ENCODE peak calls at places on chromosomes 12 and 14, in nine cellular contexts. F is suprapubic skin, K is HepG2, W is sigmoid colon, Q is endothelial cell of umbilical vein, J is K562, E is transverse colon, V is upper lobe of left lung, C is SK-N-SH. P is an unnamed sample. For H3K4me1, the result is how much of the 10 kb centered on the place peaks cover.

GRCh38 chr12:44459569-44459968 is 416.5 kb downstream of the NELL2 start:
- DNase-seq in W (no peak), E (no peak), K (no peak), F (no peak), V (no peak), C (no peak), J (no peak), Q (no peak), P (no peak)

GRCh38 chr12:131639270-131639940 is 71.5 kb upstream of the SFSWAP start:
- DNase-seq in F (no peak), K (no peak), Q (no peak), J (no peak), W (no peak), C (peak), E (no peak), V (no peak), P (no peak)

GRCh38 chr12:50242751-50243191 is 40.5 kb downstream of the LIMA1 start:
- DNase-seq in E (no peak), F (no peak), K (no peak), Q (no peak), W (no peak), V (no peak), J (no peak), C (no peak), P (no peak)

GRCh38 chr12:132541200-132541599 is 51.2 kb downstream of the FBRSL1 start:
- DNase-seq in E (no peak), C (no peak), K (no peak), W (no peak), J (no peak), V (no peak), Q (no peak), F (no peak), P (no peak)

GRCh38 chr12:71303199-71303598 is 136.4 kb upstream of the LGR5 start:
- DNase-seq in C (no peak), J (no peak), K (no peak), E (no peak), V (no peak), F (no peak), W (no peak), Q (no peak), P (no peak)

GRCh38 chr14:65783576-65783975 is 371.0 kb downstream of the FUT8 start:
- DNase-seq in C (no peak), E (no peak), F (no peak), W (no peak), V (no peak), K (no peak), Q (no peak), J (no peak), P (no peak)

GRCh38 chr12:41122894-41123293 is 65.2 kb upstream of the PDZRN4 start:
- DNase-seq in W (peak), K (no peak), J (no peak), Q (no peak), C (no peak), F (no peak), V (no peak), E (no peak), P (no peak)

GRCh38 chr14:75519394-75519793 is 2.9 kb upstream of the BATF start:
- DNase-seq in K (no peak), F (no peak), W (no peak), E (no peak), C (no peak), J (no peak), V (no peak), Q (no peak), P (no peak)

GRCh38 chr14:73241481-73242165 is 4.3 kb downstream of the PAPLN start:
- DNase-seq in J (no peak), F (peak), W (peak), K (no peak), V (peak), E (no peak), C (peak), Q (no peak), P (peak)

GRCh38 chr12:61694214-61694613 is 566.0 kb upstream of the USP15 start:
- DNase-seq in E (no peak), K (no peak), F (no peak), W (no peak), J (no peak), V (no peak), C (no peak), Q (no peak), P (no peak)

GRCh38 chr14:60705100-60705499 is 19.1 kb downstream of the SIX4 start:
- DNase-seq in Q (no peak), K (no peak), J (no peak), W (no peak), E (no peak), V (no peak), F (no peak), C (no peak), P (no peak)

GRCh38 chr14:105600939-105601359 is 74.6 kb downstream of the TMEM121 start:
- DNase-seq in C (no peak), J (no peak), F (no peak), E (no peak), K (no peak), Q (no peak), W (no peak), V (no peak), P (no peak)

GRCh38 chr12:63815482-63815852 is 29.0 kb upstream of the SRGAP1 start:
- DNase-seq in K (no peak), E (no peak), J (no peak), F (no peak), W (no peak), Q (no peak), V (no peak), C (no peak), P (no peak)

GRCh38 chr14:30610719-30611388 is 11.3 kb upstream of the SCFD1 start:
- DNase-seq in W (peak), F (no peak), J (peak), E (peak), C (peak), Q (peak), V (peak), K (peak), P (no peak)

GRCh38 chr14:104138891-104139459 is 588 bp downstream of the KIF26A start:
- DNase-seq in E (no peak), W (peak), F (peak), V (no peak), Q (no peak), K (no peak), J (no peak), C (no peak), P (no peak)

GRCh38 chr12:96308881-96309280 is 91.4 kb downstream of the CDK17 start:
- DNase-seq in E (no peak), C (no peak), W (no peak), V (no peak), F (no peak), J (no peak), Q (no peak), K (no peak), P (no peak)

GRCh38 chr14:49945448-49946319 is 52.8 kb downstream of the ARF6 start:
- DNase-seq in J (no peak), K (no peak), F (no peak), V (no peak), E (no peak), W (no peak), Q (no peak), C (no peak), P (no peak)

GRCh38 chr14:94341654-94342333 is 18.7 kb upstream of the SERPINA6 start:
- DNase-seq in W (no peak), J (no peak), V (peak), E (no peak), F (no peak), Q (no peak), C (no peak), K (no peak), P (no peak)

GRCh38 chr14:102875652-102876051 is 46.8 kb upstream of the AMN start:
- DNase-seq in E (no peak), V (no peak), F (no peak), J (no peak), W (no peak), Q (peak), K (no peak), C (no peak), P (no peak)

GRCh38 chr12:106170285-106170684 is 31.5 kb upstream of the NUAK1 start:
- DNase-seq in K (no peak), V (no peak), J (no peak), C (no peak), F (no peak), W (no peak), Q (no peak), E (no peak), P (no peak)

GRCh38 chr12:132356686-132357622 is 27.6 kb upstream of the GALNT9 start:
- DNase-seq in W (peak), J (peak), F (no peak), E (peak), Q (peak), C (no peak), K (no peak), V (no peak), P (no peak)

GRCh38 chr12:53011889-53012288 is 5.6 kb downstream of the EIF4B start:
- DNase-seq in J (no peak), K (peak), E (no peak), W (no peak), C (no peak), F (no peak), Q (no peak), V (no peak), P (no peak)
- H3K4me1 ChIP-seq in J (under half), K (half or more), E (under half), W (half or more), C (under half), F (half or more), Q (under half), V (under half), P (under half)

GRCh38 chr14:67735361-67735921 is 33.8 kb downstream of the RDH12 start:
- DNase-seq in C (no peak), E (no peak), Q (peak), F (no peak), W (no peak), K (no peak), J (no peak), V (no peak), P (no peak)
- TF ChIP-seq POLR2AphosphoS5 in C (no peak), E (no peak), Q (no peak), F (no peak), W (no peak), K (no peak), J (no peak), V (no peak), P (no peak)

GRCh38 chr12:32457251-32458025 is 58.1 kb downstream of the FGD4 start:
- DNase-seq in W (no peak), V (no peak), Q (peak), K (no peak), J (no peak), C (no peak), E (no peak), F (no peak), P (no peak)
- H3K4me1 ChIP-seq in W (under half), V (under half), Q (half or more), K (under half), J (under half), C (under half), E (under half), F (under half), P (under half)

GRCh38 chr12:124949779-124950728 is 35.6 kb upstream of the UBC start:
- DNase-seq in E (no peak), F (no peak), C (peak), J (no peak), W (no peak), K (no peak), V (no peak), Q (no peak), P (no peak)

GRCh38 chr12:124952801-124953200 is 36.1 kb downstream of the DHX37 start:
- DNase-seq in V (no peak), Q (no peak), J (no peak), F (no peak), K (no peak), E (no peak), W (no peak), C (peak), P (no peak)

GRCh38 chr12:124953689-124954405 is 35.1 kb downstream of the DHX37 start:
- DNase-seq in K (no peak), E (no peak), C (peak), V (no peak), W (no peak), J (no peak), Q (no peak), F (no peak), P (no peak)

GRCh38 chr12:124954771-124955170 is 34.2 kb downstream of the DHX37 start:
- DNase-seq in E (no peak), J (no peak), V (no peak), K (no peak), W (no peak), Q (no peak), C (peak), F (no peak), P (no peak)

GRCh38 chr12:124952295-124952694 is 36.6 kb downstream of the DHX37 start:
- DNase-seq in E (no peak), K (no peak), C (peak), J (no peak), F (no peak), V (no peak), Q (no peak), W (no peak), P (no peak)
- TF ChIP-seq POLR2AphosphoS5 in E (no peak), K (no peak), C (no peak), J (no peak), F (no peak), V (no peak), Q (no peak), W (no peak), P (no peak)

P was measured in H1.